ENCODE peak calls at places on chromosomes 7 and 10, in five cellular contexts. I is heart left ventricle, H is iPS DF 6.9, R is neural progenitor cell, C is ELR. Q is an unnamed sample.

GRCh38 chr10:8042864-8043568 is 11.5 kb upstream of the GATA3 start:
- DNase-seq in R (peak), H (no peak), C (no peak), I (no peak), Q (no peak)

GRCh38 chr10:128030498-128031072 is 95.6 kb downstream of the MKI67 start:
- DNase-seq in I (no peak), C (no peak), H (no peak), R (no peak), Q (no peak)

GRCh38 chr10:92851003-92851402 is 2.7 kb downstream of the EXOC6 start:
- DNase-seq in C (no peak), H (no peak), R (no peak), I (no peak), Q (no peak)

GRCh38 chr10:5400843-5401242 is 3.8 kb downstream of the TUBAL3 start:
- DNase-seq in R (no peak), I (no peak), H (no peak), C (no peak), Q (no peak)

GRCh38 chr7:92968502-92968901 is 132.1 kb upstream of the CDK6 start:
- DNase-seq in R (no peak), I (no peak), C (peak), H (no peak), Q (no peak)

GRCh38 chr10:116756277-116756676 is 13.9 kb upstream of the HSPA12A start:
- DNase-seq in H (no peak), R (no peak), C (no peak), I (peak), Q (no peak)

GRCh38 chr10:43075612-43076003 is 1.3 kb upstream of the RET start:
- DNase-seq in R (peak), H (no peak), I (peak), C (peak), Q (no peak)

GRCh38 chr10:105239311-105240215 is 598.5 kb downstream of the SORCS3 start:
- DNase-seq in R (peak), C (no peak), I (no peak), H (no peak), Q (no peak)

GRCh38 chr7:5423844-5424688 is 432 bp upstream of the TNRC18 start:
- DNase-seq in R (peak), H (no peak), C (peak), I (peak), Q (no peak)

GRCh38 chr7:56028942-56029630 is 22.2 kb downstream of the PSPH start:
- DNase-seq in R (no peak), C (peak), H (no peak), I (no peak), Q (no peak)

GRCh38 chr10:100969175-100970075 is at the start of gene SEMA4G:
- DNase-seq in C (peak), I (peak), H (no peak), R (peak), Q (peak)

GRCh38 chr10:126252884-126253612 is 135.2 kb downstream of the ADAM12 start:
- DNase-seq in I (no peak), R (no peak), H (no peak), C (peak), Q (no peak)

GRCh38 chr7:154241988-154242387 is 189.8 kb downstream of the DPP6 start:
- DNase-seq in R (no peak), I (no peak), H (no peak), C (no peak), Q (no peak)

GRCh38 chr7:143492043-143492471 is 14.4 kb downstream of the TAS2R41 start:
- DNase-seq in H (no peak), C (peak), R (no peak), I (no peak), Q (no peak)

GRCh38 chr10:122349758-122350355 is 24.7 kb upstream of the PLEKHA1 start:
- DNase-seq in R (no peak), I (no peak), C (no peak), H (no peak), Q (no peak)